ENCODE peak calls at places on chromosomes 6 and 20, in five cellular contexts. Y, W, R, F and H are unnamed samples.

GRCh38 chr6:28969129-28969528 is 36.0 kb downstream of the ZNF311 start:
- DNase-seq in R (no peak), Y (no peak), F (no peak), W (no peak), H (no peak)

GRCh38 chr6:52361347-52361944 is 505 bp upstream of the PAQR8 start:
- DNase-seq in W (no peak), Y (peak; percentile 69), R (peak; percentile 66), F (peak; percentile 3), H (peak; percentile 36)

GRCh38 chr6:25404693-25405169 is 125.6 kb downstream of the CARMIL1 start:
- DNase-seq in Y (no peak), R (peak; percentile 56), W (no peak), F (peak; percentile 2), H (no peak)

GRCh38 chr6:121998631-121999030 is 400.8 kb upstream of the HSF2 start:
- DNase-seq in W (no peak), F (no peak), R (no peak), Y (no peak), H (no peak)

GRCh38 chr6:166253277-166254229 is 54.6 kb downstream of the PRR18 start:
- DNase-seq in R (peak; percentile 39), F (no peak), W (no peak), Y (no peak), H (no peak)

GRCh38 chr6:133312006-133312405 is 70.8 kb downstream of the EYA4 start:
- DNase-seq in W (no peak), R (no peak), Y (no peak), F (no peak), H (no peak)

GRCh38 chr20:52828199-52828598 is 144.0 kb upstream of the TSHZ2 start:
- DNase-seq in R (no peak), Y (no peak), F (no peak), W (no peak), H (no peak)

GRCh38 chr6:158033751-158034702 is 52.4 kb downstream of the SYNJ2 start:
- DNase-seq in R (peak; percentile 83), F (no peak), W (peak; percentile 84), Y (peak; percentile 45), H (no peak)

GRCh38 chr6:16136536-16137450 is 7.9 kb downstream of the MYLIP start:
- DNase-seq in R (no peak), Y (peak; percentile 79), W (peak; percentile 5), F (no peak), H (no peak)

GRCh38 chr6:166757226-166758135 is 130.4 kb upstream of the RPS6KA2 start:
- DNase-seq in R (no peak), Y (no peak), F (no peak), W (no peak), H (no peak)

GRCh38 chr6:87407531-87407895 is 259 bp upstream of the CFAP206 start:
- DNase-seq in R (no peak), W (no peak), F (no peak), Y (no peak), H (peak; percentile 40)

GRCh38 chr20:63942250-63943006 is 13.8 kb downstream of the UCKL1 start:
- DNase-seq in R (peak; percentile 50), W (peak; percentile 52), F (no peak), Y (no peak), H (peak; percentile 35)

GRCh38 chr6:3176562-3177355 is 19.4 kb upstream of the TUBB2A start:
- DNase-seq in R (no peak), F (no peak), Y (peak; percentile 87), W (peak; percentile 75), H (no peak)

GRCh38 chr20:59411191-59411988 is 111.0 kb downstream of the EDN3 start:
- DNase-seq in Y (no peak), R (no peak), W (no peak), F (no peak), H (no peak)

GRCh38 chr6:168292911-168293310 is 26.7 kb downstream of the DACT2 start:
- DNase-seq in W (no peak), F (no peak), Y (no peak), R (no peak), H (no peak)

GRCh38 chr20:49740807-49741206 is 27.1 kb upstream of the B4GALT5 start:
- DNase-seq in R (no peak), W (no peak), Y (no peak), F (no peak), H (no peak)

GRCh38 chr20:56440346-56441007 is 27.9 kb upstream of the RTF2 start:
- DNase-seq in W (no peak), F (peak; percentile 22), Y (no peak), R (peak; percentile 18), H (no peak)

GRCh38 chr20:60097285-60097684 is 139.1 kb downstream of the CDH26 start:
- DNase-seq in W (no peak), R (no peak), F (no peak), Y (no peak), H (no peak)

GRCh38 chr6:107290491-107290890 is 168.9 kb downstream of the PDSS2 start:
- DNase-seq in W (no peak), F (no peak), R (no peak), Y (no peak), H (no peak)

GRCh38 chr20:37552415-37552814 is 24.7 kb upstream of the BLCAP start:
- DNase-seq in Y (no peak), R (no peak), F (no peak), W (no peak), H (no peak)

DNA sequence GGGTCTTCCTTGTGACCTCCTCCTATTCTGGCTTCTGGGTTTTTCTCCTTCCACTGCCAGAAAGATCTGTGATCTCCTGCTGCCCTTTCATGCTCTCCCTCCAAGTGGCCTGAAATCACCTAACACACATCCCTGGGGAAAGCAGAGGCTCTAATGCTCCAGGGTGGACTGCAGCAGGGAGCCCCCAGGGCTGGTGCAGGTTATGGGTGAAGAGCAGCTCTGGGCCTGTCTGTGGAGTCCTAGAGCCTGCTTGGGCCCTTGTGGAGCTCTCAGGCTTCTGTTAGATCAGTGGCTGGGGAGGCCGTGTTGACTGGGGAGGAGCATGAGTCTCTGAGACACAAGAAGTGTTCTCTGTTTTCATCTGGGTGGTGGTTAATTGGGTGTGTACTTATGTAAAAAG is 32.3 kb upstream of the RNF8 start:
- DNase-seq in W (no peak), R (no peak), F (no peak), Y (no peak), H (no peak)
- H3K4me1 ChIP-seq in W (peaks cover 11% of the 10 kb centered on the region), R (peaks cover 9% of the 10 kb centered on the region), F (no peaks in the 10 kb centered on the region), Y (peaks cover 3% of the 10 kb centered on the region), H (no peaks in the 10 kb centered on the region)

GRCh38 chr20:5171790-5172164 is 45.0 kb downstream of the CDS2 start:
- DNase-seq in R (no peak), W (no peak), Y (peak; percentile 63), F (no peak), H (no peak)

GRCh38 chr20:5170341-5170740 is 43.5 kb downstream of the CDS2 start:
- DNase-seq in Y (no peak), R (no peak), F (no peak), W (no peak), H (no peak)

GRCh38 chr20:5172903-5173463 is 46.2 kb downstream of the CDS2 start:
- DNase-seq in W (no peak), Y (no peak), F (no peak), R (no peak), H (no peak)

GRCh38 chr20:5172167-5172586 is 45.4 kb downstream of the CDS2 start:
- DNase-seq in R (no peak), W (no peak), Y (no peak), F (no peak), H (no peak)

DNA sequence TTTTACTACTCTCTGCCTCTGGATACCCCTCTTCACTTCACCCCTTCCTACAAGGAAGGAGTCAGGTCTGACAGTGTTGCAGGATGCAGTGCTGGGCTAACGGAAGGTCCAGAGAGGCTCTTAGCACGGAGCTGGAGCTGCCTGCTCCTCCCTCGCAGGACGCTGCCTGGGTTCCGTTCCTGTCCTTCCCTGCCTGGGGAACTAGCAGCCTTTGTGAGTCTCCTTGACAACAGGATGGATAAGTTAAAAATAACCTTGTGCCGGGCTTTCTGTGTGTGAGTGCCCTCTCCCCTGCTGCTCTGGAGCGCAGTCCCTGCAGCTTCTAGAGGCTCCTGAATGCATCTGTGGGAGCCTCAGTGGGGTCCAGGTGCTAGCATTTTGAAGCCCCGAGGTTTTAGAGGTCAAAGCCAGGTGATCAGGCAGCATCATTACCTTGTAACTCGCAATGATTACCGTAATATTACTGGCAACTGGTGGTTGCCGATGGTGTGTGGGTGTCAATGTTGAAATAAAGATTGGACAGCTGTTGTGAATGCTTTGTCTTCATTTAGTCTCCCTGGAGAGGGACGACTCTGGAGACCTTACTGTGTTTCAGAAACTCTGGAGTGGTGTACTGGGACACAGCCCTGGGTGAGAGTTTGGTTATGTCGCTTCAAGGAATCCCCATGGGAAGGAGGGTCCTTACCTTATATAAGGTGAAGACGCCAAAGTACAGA is 44.4 kb downstream of the CDS2 start:
- DNase-seq in F (no peak), Y (peak; percentile 80), R (no peak), W (no peak), H (peak; percentile 67)
- H3K4me3 ChIP-seq in F (no peak overlapping the region), Y (no peak overlapping the region), R (no peak overlapping the region), W (no peak overlapping the region), H (peak overlapping the region; percentile 13)

DNA sequence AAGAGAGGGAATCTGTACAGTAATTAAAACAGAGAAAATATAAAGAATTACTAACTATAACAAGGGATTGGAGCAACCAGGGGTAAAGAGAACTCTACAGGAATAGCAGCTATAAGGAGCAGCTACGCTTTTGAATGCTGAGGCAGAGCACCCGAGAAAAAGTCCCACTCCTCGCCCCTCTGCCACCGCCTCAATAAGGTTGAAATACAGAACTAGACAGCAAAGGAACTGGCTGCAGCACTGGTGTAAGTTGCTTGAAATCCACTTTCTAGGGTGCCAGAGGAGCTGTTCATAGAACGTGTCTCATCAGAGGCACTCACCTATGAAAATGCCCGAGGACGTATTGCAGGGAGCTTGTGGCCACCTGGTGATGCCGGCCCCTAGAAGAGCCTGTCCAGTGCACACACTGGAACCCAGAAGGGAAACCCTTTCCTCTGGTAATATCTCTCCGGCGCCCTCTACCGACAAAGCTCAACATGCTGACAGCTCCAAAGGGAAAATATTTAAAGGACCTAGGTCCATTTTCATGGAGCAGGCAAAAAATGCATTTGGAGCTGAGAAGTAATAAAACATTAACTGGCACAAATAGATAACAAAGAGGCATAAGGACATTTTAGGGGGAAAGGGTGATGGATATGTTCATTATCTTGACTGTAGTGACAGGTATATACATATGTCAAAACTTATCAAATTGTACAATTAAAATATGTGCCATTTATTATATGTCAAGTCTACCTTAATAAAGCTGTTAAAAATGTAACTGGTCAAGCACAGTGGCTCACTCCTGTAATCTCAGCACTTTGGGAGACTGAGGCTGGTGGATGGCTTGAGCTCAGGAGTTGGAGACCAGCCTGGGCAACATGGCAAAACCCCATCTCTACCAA is 137.4 kb upstream of the HDAC2 start:
- DNase-seq in Y (peak; percentile 86), R (peak; percentile 56), F (no peak), W (peak; percentile 38), H (peak; percentile 48)
- TF ChIP-seq CTCF in Y (peak; percentile 45), R (peak; percentile 44), F (no peak), W (peak; percentile 47), H (peak; percentile 6)

DNA sequence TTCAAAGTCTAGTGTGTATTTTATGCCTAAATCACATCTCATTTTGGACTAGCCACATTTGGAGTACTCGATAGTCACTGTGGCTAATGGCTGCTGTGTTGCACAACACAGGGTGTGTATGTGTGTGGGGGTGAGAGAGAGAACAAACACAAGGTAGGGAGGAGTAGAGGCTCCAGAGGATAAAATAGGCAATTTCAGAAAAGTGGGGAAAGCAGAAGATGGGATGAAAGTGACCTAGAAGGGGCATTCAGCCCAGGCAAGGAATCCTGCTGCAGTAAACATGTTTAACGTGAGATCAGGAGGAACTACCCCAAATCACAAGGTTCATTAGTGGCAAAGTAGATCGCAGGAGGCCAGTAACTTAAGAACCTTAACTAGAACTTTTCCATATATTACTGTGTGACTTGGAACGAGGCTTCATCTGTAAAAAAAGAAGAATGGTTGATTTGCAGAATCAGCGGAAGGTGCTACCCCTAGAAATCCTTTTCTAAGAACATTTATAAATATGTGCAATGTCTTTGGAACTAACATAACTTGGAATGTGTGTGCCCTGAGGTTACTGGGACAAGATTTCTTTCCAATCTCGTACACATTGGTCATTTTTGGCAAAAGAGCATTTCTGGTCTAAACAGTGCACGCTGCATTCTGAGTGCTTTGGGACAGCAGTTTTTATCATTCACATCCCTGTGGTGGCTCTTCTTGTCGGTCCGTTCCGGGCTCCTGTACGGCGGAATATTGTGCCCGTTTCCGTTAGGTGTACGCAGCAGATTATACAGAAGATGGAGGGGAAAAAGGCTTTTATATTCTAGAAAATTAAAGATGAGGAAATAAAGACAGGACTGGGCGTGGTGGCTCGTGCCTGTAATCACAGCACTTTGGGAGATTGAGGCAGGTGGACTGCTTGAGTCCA is 2.6 kb downstream of the DUSP22 start:
- DNase-seq in W (no peak), Y (no peak), R (no peak), F (no peak), H (no peak)
- H3K4me1 ChIP-seq in W (peaks cover 14% of the 10 kb centered on the region), Y (peaks cover 9% of the 10 kb centered on the region), R (peaks cover 18% of the 10 kb centered on the region), F (peaks cover 42% of the 10 kb centered on the region), H (peaks cover 33% of the 10 kb centered on the region)